ENCODE peak calls at places on chromosomes 2 and 18, in five cellular contexts. X is choroid plexus epithelial cell, F is NCI-H82, U is HL-60, T is tibial artery. R is an unnamed sample.

GRCh38 chr2:99854236-99854852 is 288.0 kb downstream of the AFF3 start:
- DNase-seq in X (no peak), F (no peak), U (no peak), T (no peak), R (no peak)

GRCh38 chr2:46846454-46846990 is 69.1 kb downstream of the MCFD2 start:
- DNase-seq in F (no peak), U (no peak), T (peak), X (peak), R (no peak)

GRCh38 chr2:145402706-145403277 is 882.9 kb upstream of the ZEB2 start:
- DNase-seq in U (no peak), F (no peak), X (no peak), T (no peak), R (no peak)

GRCh38 chr2:38178142-38178541 is 102.2 kb upstream of the CYP1B1 start:
- DNase-seq in F (no peak), T (peak), U (peak), X (peak), R (no peak)

GRCh38 chr18:23719634-23720201 is 30.5 kb downstream of the LAMA3 start:
- DNase-seq in T (no peak), U (no peak), F (peak), X (peak), R (no peak)

GRCh38 chr2:238092486-238093035 is 7.6 kb upstream of the ESPNL start:
- DNase-seq in T (peak), F (no peak), U (no peak), X (no peak), R (no peak)

GRCh38 chr18:21682276-21683051 is 22.1 kb downstream of the ABHD3 start:
- DNase-seq in T (no peak), X (peak), F (no peak), U (peak), R (no peak)

GRCh38 chr2:127759931-127760330 is 51.0 kb downstream of the WDR33 start:
- DNase-seq in U (no peak), T (no peak), F (no peak), X (peak), R (no peak)

GRCh38 chr2:226792155-226792871 is 7.3 kb downstream of the IRS1 start:
- DNase-seq in F (peak), X (peak), U (no peak), T (no peak), R (peak)

GRCh38 chr2:176642074-176642473 is 372.8 kb downstream of the MTX2 start:
- DNase-seq in U (no peak), T (no peak), X (peak), F (no peak), R (no peak)

GRCh38 chr2:29192526-29192925 is 77.3 kb downstream of the CLIP4 start:
- DNase-seq in X (no peak), T (no peak), F (no peak), U (no peak), R (no peak)

GRCh38 chr2:4628931-4629565 is 925.7 kb downstream of the DCDC2C start:
- DNase-seq in F (no peak), X (no peak), U (no peak), T (no peak), R (peak)

GRCh38 chr2:235394278-235394828 is 99.5 kb upstream of the AGAP1 start:
- DNase-seq in F (no peak), T (no peak), X (peak), U (no peak), R (no peak)

GRCh38 chr2:173983414-173983871 is 18.3 kb upstream of the SP3 start:
- DNase-seq in F (no peak), U (no peak), T (no peak), X (peak), R (peak)

GRCh38 chr2:8355046-8355445 is 326.8 kb upstream of the ID2 start:
- DNase-seq in X (no peak), F (peak), U (no peak), T (no peak), R (peak)

GRCh38 chr2:9311488-9311887 is 104.9 kb downstream of the ASAP2 start:
- DNase-seq in X (peak), U (no peak), T (peak), F (no peak), R (no peak)

GRCh38 chr2:20186078-20186854 is 38.7 kb downstream of the SDC1 start:
- DNase-seq in X (peak), U (peak), F (no peak), T (no peak), R (peak)

GRCh38 chr2:64653174-64654062 is at the start of gene SERTAD2:
- DNase-seq in U (peak), T (peak), X (peak), F (peak), R (peak)

GRCh38 chr18:41744664-41745063 is 210.4 kb upstream of the PIK3C3 start:
- DNase-seq in X (no peak), T (no peak), U (no peak), F (no peak), R (peak)

GRCh38 chr2:184215745-184216144 is 382.6 kb upstream of the ZNF804A start:
- DNase-seq in T (no peak), U (no peak), X (no peak), F (no peak), R (no peak)

GRCh38 chr2:99880148-99880983 is 262.0 kb downstream of the AFF3 start:
- DNase-seq in F (peak), X (peak), T (no peak), U (no peak), R (peak)

GRCh38 chr2:65435625-65436168 is 3.3 kb upstream of the SPRED2 start:
- DNase-seq in F (peak), X (peak), U (peak), T (peak), R (peak)

GRCh38 chr18:1848716-1849115 is 722.6 kb downstream of the METTL4 start:
- DNase-seq in X (no peak), T (no peak), U (no peak), F (no peak), R (no peak)

GRCh38 chr2:30073523-30073922 is 73.3 kb upstream of the YPEL5 start:
- DNase-seq in X (no peak), U (no peak), F (no peak), T (no peak), R (no peak)

GRCh38 chr18:7236899-7237298 is 6.0 kb downstream of the LRRC30 start:
- DNase-seq in X (no peak), T (no peak), U (no peak), F (peak), R (no peak)

GRCh38 chr2:176107731-176108181 is 676 bp downstream of the HOXD11 start:
- DNase-seq in F (no peak), T (no peak), X (no peak), U (no peak), R (peak)

GRCh38 chr18:6575908-6576307 is 153.6 kb upstream of the ARHGAP28 start:
- DNase-seq in F (no peak), T (no peak), U (no peak), X (no peak), R (no peak)

GRCh38 chr2:233384017-233384416 is 29.7 kb downstream of the DGKD start:
- DNase-seq in T (no peak), F (peak), X (no peak), U (no peak), R (no peak)

GRCh38 chr2:60530660-60531276 is 22.7 kb downstream of the BCL11A start:
- DNase-seq in X (peak), F (peak), T (no peak), U (peak), R (peak)

GRCh38 chr2:233101826-233102225 is 41.7 kb downstream of the INPP5D start:
- DNase-seq in X (no peak), U (no peak), T (no peak), F (peak), R (peak)

GRCh38 chr2:195115738-195116137 is 541.3 kb upstream of the SLC39A10 start:
- DNase-seq in X (no peak), T (no peak), U (no peak), F (no peak), R (no peak)